ENCODE peak calls at places on chromosomes 2 and 18, in six cellular contexts. One of them, this sample, is unnamed.

GRCh38 chr18:76380791-76381405 is 114.1 kb downstream of the ZNF516 start:
- DNase-seq in cardiac septum: peak; percentile 77
- DNase-seq in Caki2: no peak
- DNase-seq in EH: peak; percentile 74
- DNase-seq in spleen: peak; percentile 69
- DNase-seq in iris pigment epithelial cell: no peak
- DNase-seq in this sample: no peak

GRCh38 chr18:60534539-60534938 is 162.0 kb upstream of the MC4R start:
- DNase-seq in cardiac septum: no peak
- DNase-seq in Caki2: no peak
- DNase-seq in EH: peak; percentile 19
- DNase-seq in spleen: no peak
- DNase-seq in iris pigment epithelial cell: peak; percentile 69
- DNase-seq in this sample: no peak

GRCh38 chr18:74420491-74420890 is 36.6 kb downstream of the DIPK1C start:
- DNase-seq in cardiac septum: no peak
- DNase-seq in Caki2: no peak
- DNase-seq in EH: no peak
- DNase-seq in spleen: no peak
- DNase-seq in iris pigment epithelial cell: no peak
- DNase-seq in this sample: no peak

GRCh38 chr2:150695441-150696135 is 208.1 kb upstream of the RND3 start:
- DNase-seq in cardiac septum: no peak
- DNase-seq in Caki2: no peak
- DNase-seq in EH: no peak
- DNase-seq in spleen: no peak
- DNase-seq in iris pigment epithelial cell: no peak
- DNase-seq in this sample: no peak

GRCh38 chr18:33210575-33211189 is 229.8 kb downstream of the CCDC178 start:
- DNase-seq in cardiac septum: no peak
- DNase-seq in Caki2: peak; percentile 2
- DNase-seq in EH: no peak
- DNase-seq in spleen: no peak
- DNase-seq in iris pigment epithelial cell: peak; percentile 35
- DNase-seq in this sample: no peak

GRCh38 chr2:55519908-55520885 is 679 bp downstream of the CFAP36 start:
- DNase-seq in cardiac septum: no peak
- DNase-seq in Caki2: peak; percentile 25
- DNase-seq in EH: peak; percentile 28
- DNase-seq in spleen: no peak
- DNase-seq in iris pigment epithelial cell: peak; percentile 7
- DNase-seq in this sample: peak; percentile 80

GRCh38 chr2:85423525-85423924 is 5.0 kb downstream of the SH2D6 start:
- DNase-seq in cardiac septum: no peak
- DNase-seq in Caki2: no peak
- DNase-seq in EH: no peak
- DNase-seq in spleen: no peak
- DNase-seq in iris pigment epithelial cell: no peak
- DNase-seq in this sample: no peak

GRCh38 chr18:34494359-34494696 is 215.8 kb upstream of the DTNA start:
- DNase-seq in cardiac septum: peak; percentile 76
- DNase-seq in Caki2: no peak
- DNase-seq in EH: no peak
- DNase-seq in spleen: peak; percentile 57
- DNase-seq in iris pigment epithelial cell: no peak
- DNase-seq in this sample: no peak

GRCh38 chr2:61229936-61230335 is 67.9 kb downstream of the C2orf74 start:
- DNase-seq in cardiac septum: no peak
- DNase-seq in Caki2: no peak
- DNase-seq in EH: peak; percentile 63
- DNase-seq in spleen: no peak
- DNase-seq in iris pigment epithelial cell: peak; percentile 31
- DNase-seq in this sample: no peak

GRCh38 chr2:233275223-233275622 is 23.8 kb downstream of the ATG16L1 start:
- DNase-seq in cardiac septum: no peak
- DNase-seq in Caki2: no peak
- DNase-seq in EH: no peak
- DNase-seq in spleen: no peak
- DNase-seq in iris pigment epithelial cell: no peak
- DNase-seq in this sample: no peak

GRCh38 chr2:121748202-121748601 is 7.2 kb upstream of the TSN start:
- DNase-seq in cardiac septum: no peak
- DNase-seq in Caki2: no peak
- DNase-seq in EH: peak; percentile 74
- DNase-seq in spleen: no peak
- DNase-seq in iris pigment epithelial cell: peak; percentile 49
- DNase-seq in this sample: no peak